ENCODE peak calls at places on chromosomes 1 and 21, in ten cellular contexts. One of them, this sample, is unnamed.

GRCh38 chr1:26932536-26932935 is 11.0 kb downstream of the NUDC start:
- DNase-seq in spleen: no peak
- DNase-seq in cardiac muscle cell: no peak
- DNase-seq in RWPE1: no peak
- DNase-seq in NCI-H2029: no peak
- DNase-seq in NCI-H524: no peak
- DNase-seq in stimulated activated naive CD4-positive, alpha-beta T cell: no peak
- DNase-seq in nucleus accumbens: no peak
- DNase-seq in AG09309: no peak
- DNase-seq in sigmoid colon: no peak
- DNase-seq in this sample: no peak

GRCh38 chr1:85444381-85444780 is 20.6 kb downstream of the DDAH1 start:
- DNase-seq in spleen: no peak
- DNase-seq in cardiac muscle cell: no peak
- DNase-seq in RWPE1: no peak
- DNase-seq in NCI-H2029: no peak
- DNase-seq in NCI-H524: no peak
- DNase-seq in stimulated activated naive CD4-positive, alpha-beta T cell: no peak
- DNase-seq in nucleus accumbens: no peak
- DNase-seq in AG09309: no peak
- DNase-seq in sigmoid colon: no peak
- DNase-seq in this sample: no peak

GRCh38 chr1:160491017-160491416 is 32.0 kb downstream of the SLAMF6 start:
- DNase-seq in spleen: no peak
- DNase-seq in cardiac muscle cell: no peak
- DNase-seq in RWPE1: no peak
- DNase-seq in NCI-H2029: no peak
- DNase-seq in NCI-H524: no peak
- DNase-seq in stimulated activated naive CD4-positive, alpha-beta T cell: no peak
- DNase-seq in nucleus accumbens: no peak
- DNase-seq in AG09309: no peak
- DNase-seq in sigmoid colon: no peak
- DNase-seq in this sample: no peak

GRCh38 chr1:36737767-36738166 is 255.1 kb upstream of the CSF3R start:
- DNase-seq in spleen: no peak
- DNase-seq in cardiac muscle cell: no peak
- DNase-seq in RWPE1: no peak
- DNase-seq in NCI-H2029: no peak
- DNase-seq in NCI-H524: peak
- DNase-seq in stimulated activated naive CD4-positive, alpha-beta T cell: no peak
- DNase-seq in nucleus accumbens: no peak
- DNase-seq in AG09309: no peak
- DNase-seq in sigmoid colon: peak
- DNase-seq in this sample: no peak

GRCh38 chr1:25140073-25140797 is 92.1 kb downstream of the SYF2 start:
- DNase-seq in spleen: peak
- DNase-seq in cardiac muscle cell: no peak
- DNase-seq in RWPE1: no peak
- DNase-seq in NCI-H2029: no peak
- DNase-seq in NCI-H524: no peak
- DNase-seq in stimulated activated naive CD4-positive, alpha-beta T cell: no peak
- DNase-seq in nucleus accumbens: no peak
- DNase-seq in AG09309: no peak
- DNase-seq in sigmoid colon: no peak
- DNase-seq in this sample: no peak

GRCh38 chr1:241311056-241311746 is 45.8 kb downstream of the RGS7 start:
- DNase-seq in spleen: no peak
- DNase-seq in cardiac muscle cell: no peak
- DNase-seq in RWPE1: no peak
- DNase-seq in NCI-H2029: no peak
- DNase-seq in NCI-H524: no peak
- DNase-seq in stimulated activated naive CD4-positive, alpha-beta T cell: no peak
- DNase-seq in nucleus accumbens: no peak
- DNase-seq in AG09309: no peak
- DNase-seq in sigmoid colon: no peak
- DNase-seq in this sample: no peak

GRCh38 chr1:218171302-218171893 is 113.7 kb upstream of the RRP15 start:
- DNase-seq in spleen: no peak
- DNase-seq in cardiac muscle cell: peak
- DNase-seq in RWPE1: peak
- DNase-seq in NCI-H2029: peak
- DNase-seq in NCI-H524: peak
- DNase-seq in stimulated activated naive CD4-positive, alpha-beta T cell: no peak
- DNase-seq in nucleus accumbens: no peak
- DNase-seq in AG09309: peak
- DNase-seq in sigmoid colon: no peak
- DNase-seq in this sample: peak

GRCh38 chr1:197787056-197787455 is 11.8 kb upstream of the DENND1B start:
- DNase-seq in spleen: no peak
- DNase-seq in cardiac muscle cell: no peak
- DNase-seq in RWPE1: peak
- DNase-seq in NCI-H2029: no peak
- DNase-seq in NCI-H524: no peak
- DNase-seq in stimulated activated naive CD4-positive, alpha-beta T cell: no peak
- DNase-seq in nucleus accumbens: no peak
- DNase-seq in AG09309: peak
- DNase-seq in sigmoid colon: no peak
- DNase-seq in this sample: no peak

GRCh38 chr1:224539971-224540370 is 76.1 kb upstream of the CNIH3 start:
- DNase-seq in spleen: no peak
- DNase-seq in cardiac muscle cell: no peak
- DNase-seq in RWPE1: no peak
- DNase-seq in NCI-H2029: no peak
- DNase-seq in NCI-H524: no peak
- DNase-seq in stimulated activated naive CD4-positive, alpha-beta T cell: no peak
- DNase-seq in nucleus accumbens: no peak
- DNase-seq in AG09309: no peak
- DNase-seq in sigmoid colon: no peak
- DNase-seq in this sample: no peak

GRCh38 chr1:29550119-29550841 is 314.0 kb downstream of the PTPRU start:
- DNase-seq in spleen: peak
- DNase-seq in cardiac muscle cell: no peak
- DNase-seq in RWPE1: no peak
- DNase-seq in NCI-H2029: no peak
- DNase-seq in NCI-H524: no peak
- DNase-seq in stimulated activated naive CD4-positive, alpha-beta T cell: no peak
- DNase-seq in nucleus accumbens: no peak
- DNase-seq in AG09309: no peak
- DNase-seq in sigmoid colon: peak
- DNase-seq in this sample: no peak

GRCh38 chr1:59266180-59266926 is 30.5 kb upstream of the FGGY start:
- DNase-seq in spleen: no peak
- DNase-seq in cardiac muscle cell: peak
- DNase-seq in RWPE1: no peak
- DNase-seq in NCI-H2029: no peak
- DNase-seq in NCI-H524: no peak
- DNase-seq in stimulated activated naive CD4-positive, alpha-beta T cell: no peak
- DNase-seq in nucleus accumbens: no peak
- DNase-seq in AG09309: no peak
- DNase-seq in sigmoid colon: no peak
- DNase-seq in this sample: no peak

GRCh38 chr1:77829851-77830250 is 50.4 kb downstream of the MIGA1 start:
- DNase-seq in spleen: no peak
- DNase-seq in cardiac muscle cell: no peak
- DNase-seq in RWPE1: no peak
- DNase-seq in NCI-H2029: no peak
- DNase-seq in NCI-H524: no peak
- DNase-seq in stimulated activated naive CD4-positive, alpha-beta T cell: no peak
- DNase-seq in nucleus accumbens: no peak
- DNase-seq in AG09309: no peak
- DNase-seq in sigmoid colon: no peak
- DNase-seq in this sample: no peak

GRCh38 chr1:66607458-66607857 is 73.5 kb downstream of the SGIP1 start:
- DNase-seq in spleen: no peak
- DNase-seq in cardiac muscle cell: no peak
- DNase-seq in RWPE1: no peak
- DNase-seq in NCI-H2029: no peak
- DNase-seq in NCI-H524: no peak
- DNase-seq in stimulated activated naive CD4-positive, alpha-beta T cell: no peak
- DNase-seq in nucleus accumbens: no peak
- DNase-seq in AG09309: no peak
- DNase-seq in sigmoid colon: no peak
- DNase-seq in this sample: no peak

GRCh38 chr1:31769720-31770390 is 5.7 kb upstream of the ADGRB2 start:
- DNase-seq in spleen: no peak
- DNase-seq in cardiac muscle cell: no peak
- DNase-seq in RWPE1: no peak
- DNase-seq in NCI-H2029: peak
- DNase-seq in NCI-H524: no peak
- DNase-seq in stimulated activated naive CD4-positive, alpha-beta T cell: no peak
- DNase-seq in nucleus accumbens: no peak
- DNase-seq in AG09309: no peak
- DNase-seq in sigmoid colon: no peak
- DNase-seq in this sample: peak

GRCh38 chr1:40273547-40274166 is 15.6 kb downstream of the ZMPSTE24 start:
- DNase-seq in spleen: no peak
- DNase-seq in cardiac muscle cell: no peak
- DNase-seq in RWPE1: no peak
- DNase-seq in NCI-H2029: no peak
- DNase-seq in NCI-H524: no peak
- DNase-seq in stimulated activated naive CD4-positive, alpha-beta T cell: no peak
- DNase-seq in nucleus accumbens: no peak
- DNase-seq in AG09309: no peak
- DNase-seq in sigmoid colon: no peak
- DNase-seq in this sample: no peak

GRCh38 chr1:229410370-229410691 is 23.6 kb downstream of the ACTA1 start:
- DNase-seq in spleen: no peak
- DNase-seq in cardiac muscle cell: no peak
- DNase-seq in RWPE1: no peak
- DNase-seq in NCI-H2029: no peak
- DNase-seq in NCI-H524: no peak
- DNase-seq in stimulated activated naive CD4-positive, alpha-beta T cell: no peak
- DNase-seq in nucleus accumbens: no peak
- DNase-seq in AG09309: no peak
- DNase-seq in sigmoid colon: no peak
- DNase-seq in this sample: no peak

GRCh38 chr1:243549108-243549507 is 293.3 kb downstream of the SDCCAG8 start:
- DNase-seq in spleen: no peak
- DNase-seq in cardiac muscle cell: peak
- DNase-seq in RWPE1: peak
- DNase-seq in NCI-H2029: no peak
- DNase-seq in NCI-H524: no peak
- DNase-seq in stimulated activated naive CD4-positive, alpha-beta T cell: no peak
- DNase-seq in nucleus accumbens: no peak
- DNase-seq in AG09309: no peak
- DNase-seq in sigmoid colon: no peak
- DNase-seq in this sample: no peak

GRCh38 chr1:229191066-229191674 is 79.7 kb upstream of the RAB4A start:
- DNase-seq in spleen: no peak
- DNase-seq in cardiac muscle cell: no peak
- DNase-seq in RWPE1: peak
- DNase-seq in NCI-H2029: no peak
- DNase-seq in NCI-H524: no peak
- DNase-seq in stimulated activated naive CD4-positive, alpha-beta T cell: no peak
- DNase-seq in nucleus accumbens: no peak
- DNase-seq in AG09309: no peak
- DNase-seq in sigmoid colon: no peak
- DNase-seq in this sample: no peak

GRCh38 chr1:167599839-167600581 is 30.0 kb upstream of the RCSD1 start:
- DNase-seq in spleen: no peak
- DNase-seq in cardiac muscle cell: peak
- DNase-seq in RWPE1: peak
- DNase-seq in NCI-H2029: no peak
- DNase-seq in NCI-H524: no peak
- DNase-seq in stimulated activated naive CD4-positive, alpha-beta T cell: no peak
- DNase-seq in nucleus accumbens: no peak
- DNase-seq in AG09309: peak
- DNase-seq in sigmoid colon: no peak
- DNase-seq in this sample: no peak

GRCh38 chr21:45612096-45613019 is 31.2 kb upstream of the PCBP3 start:
- DNase-seq in spleen: peak
- DNase-seq in cardiac muscle cell: peak
- DNase-seq in RWPE1: peak
- DNase-seq in NCI-H2029: no peak
- DNase-seq in NCI-H524: peak
- DNase-seq in stimulated activated naive CD4-positive, alpha-beta T cell: no peak
- DNase-seq in nucleus accumbens: no peak
- DNase-seq in AG09309: no peak
- DNase-seq in sigmoid colon: peak
- DNase-seq in this sample: peak

GRCh38 chr1:176696689-176697088 is 233.7 kb downstream of the PAPPA2 start:
- DNase-seq in spleen: no peak
- DNase-seq in cardiac muscle cell: no peak
- DNase-seq in RWPE1: no peak
- DNase-seq in NCI-H2029: no peak
- DNase-seq in NCI-H524: no peak
- DNase-seq in stimulated activated naive CD4-positive, alpha-beta T cell: no peak
- DNase-seq in nucleus accumbens: no peak
- DNase-seq in AG09309: no peak
- DNase-seq in sigmoid colon: no peak
- DNase-seq in this sample: no peak

GRCh38 chr1:170307426-170307825 is 161.7 kb downstream of the NTMT2 start:
- DNase-seq in spleen: no peak
- DNase-seq in cardiac muscle cell: no peak
- DNase-seq in RWPE1: no peak
- DNase-seq in NCI-H2029: no peak
- DNase-seq in NCI-H524: no peak
- DNase-seq in stimulated activated naive CD4-positive, alpha-beta T cell: no peak
- DNase-seq in nucleus accumbens: no peak
- DNase-seq in AG09309: no peak
- DNase-seq in sigmoid colon: no peak
- DNase-seq in this sample: no peak

GRCh38 chr21:42534361-42534900 is 20.8 kb downstream of the SLC37A1 start:
- DNase-seq in spleen: no peak
- DNase-seq in cardiac muscle cell: no peak
- DNase-seq in RWPE1: no peak
- DNase-seq in NCI-H2029: no peak
- DNase-seq in NCI-H524: peak
- DNase-seq in stimulated activated naive CD4-positive, alpha-beta T cell: no peak
- DNase-seq in nucleus accumbens: no peak
- DNase-seq in AG09309: no peak
- DNase-seq in sigmoid colon: peak
- DNase-seq in this sample: no peak

GRCh38 chr1:234585333-234586055 is 24.5 kb downstream of the IRF2BP2 start:
- DNase-seq in spleen: no peak
- DNase-seq in cardiac muscle cell: peak
- DNase-seq in RWPE1: no peak
- DNase-seq in NCI-H2029: no peak
- DNase-seq in NCI-H524: peak
- DNase-seq in stimulated activated naive CD4-positive, alpha-beta T cell: no peak
- DNase-seq in nucleus accumbens: no peak
- DNase-seq in AG09309: no peak
- DNase-seq in sigmoid colon: peak
- DNase-seq in this sample: no peak

GRCh38 chr21:42616366-42617340 is 36.8 kb upstream of the PDE9A start:
- DNase-seq in spleen: peak
- DNase-seq in cardiac muscle cell: no peak
- DNase-seq in RWPE1: no peak
- DNase-seq in NCI-H2029: no peak
- DNase-seq in NCI-H524: no peak
- DNase-seq in stimulated activated naive CD4-positive, alpha-beta T cell: no peak
- DNase-seq in nucleus accumbens: no peak
- DNase-seq in AG09309: no peak
- DNase-seq in sigmoid colon: no peak
- DNase-seq in this sample: no peak

GRCh38 chr1:156836041-156836654 is 19.5 kb upstream of the SH2D2A start:
- DNase-seq in spleen: peak
- DNase-seq in cardiac muscle cell: no peak
- DNase-seq in RWPE1: no peak
- DNase-seq in NCI-H2029: no peak
- DNase-seq in NCI-H524: no peak
- DNase-seq in stimulated activated naive CD4-positive, alpha-beta T cell: no peak
- DNase-seq in nucleus accumbens: no peak
- DNase-seq in AG09309: no peak
- DNase-seq in sigmoid colon: no peak
- DNase-seq in this sample: no peak

This sample was measured in retina.